ENCODE peak calls at places on chromosomes 3 and 15, in five cellular contexts. One of them, this sample, is unnamed.

GRCh38 chr15:80496101-80496500 is 91.9 kb downstream of the ARNT2 start:
- DNase-seq in H9: peak
- DNase-seq in WERI-Rb-1: no peak
- DNase-seq in dorsolateral prefrontal cortex: no peak
- DNase-seq in stimulated activated effector memory CD8-positive, alpha-beta T cell treated with anti-CD3 and anti-CD28 coated beads, Interleukin-12 subunit alpha, Interleukin-12 subunit beta, amount 100 ng/mL, for 72 hours: no peak
- DNase-seq in this sample: no peak

GRCh38 chr15:68027388-68027787 is 26.7 kb upstream of the PIAS1 start:
- DNase-seq in H9: no peak
- DNase-seq in dorsolateral prefrontal cortex: no peak
- DNase-seq in stimulated activated effector memory CD8-positive, alpha-beta T cell treated with anti-CD3 and anti-CD28 coated beads, Interleukin-12 subunit alpha, Interleukin-12 subunit beta, amount 100 ng/mL, for 72 hours: no peak
- DNase-seq in WERI-Rb-1: no peak
- DNase-seq in this sample: no peak

GRCh38 chr15:84079885-84080777 is 155.4 kb upstream of the GOLGA6L4 start:
- DNase-seq in H9: peak
- DNase-seq in dorsolateral prefrontal cortex: peak
- DNase-seq in WERI-Rb-1: peak
- DNase-seq in stimulated activated effector memory CD8-positive, alpha-beta T cell treated with anti-CD3 and anti-CD28 coated beads, Interleukin-12 subunit alpha, Interleukin-12 subunit beta, amount 100 ng/mL, for 72 hours: peak
- DNase-seq in this sample: peak

GRCh38 chr3:66499881-66500574 is 794 bp downstream of the LRIG1 start:
- DNase-seq in H9: no peak
- DNase-seq in WERI-Rb-1: peak
- DNase-seq in dorsolateral prefrontal cortex: peak
- DNase-seq in stimulated activated effector memory CD8-positive, alpha-beta T cell treated with anti-CD3 and anti-CD28 coated beads, Interleukin-12 subunit alpha, Interleukin-12 subunit beta, amount 100 ng/mL, for 72 hours: peak
- DNase-seq in this sample: no peak

GRCh38 chr3:78728406-78729145 is 1039.2 kb downstream of the ROBO1 start:
- DNase-seq in H9: no peak
- DNase-seq in dorsolateral prefrontal cortex: peak
- DNase-seq in WERI-Rb-1: peak
- DNase-seq in stimulated activated effector memory CD8-positive, alpha-beta T cell treated with anti-CD3 and anti-CD28 coated beads, Interleukin-12 subunit alpha, Interleukin-12 subunit beta, amount 100 ng/mL, for 72 hours: no peak
- DNase-seq in this sample: peak

GRCh38 chr3:53045784-53046170 is at the start of gene SFMBT1:
- DNase-seq in stimulated activated effector memory CD8-positive, alpha-beta T cell treated with anti-CD3 and anti-CD28 coated beads, Interleukin-12 subunit alpha, Interleukin-12 subunit beta, amount 100 ng/mL, for 72 hours: peak
- DNase-seq in WERI-Rb-1: peak
- DNase-seq in H9: peak
- DNase-seq in dorsolateral prefrontal cortex: peak
- DNase-seq in this sample: peak

GRCh38 chr3:68876112-68876713 is 56.1 kb downstream of the TAFA4 start:
- DNase-seq in stimulated activated effector memory CD8-positive, alpha-beta T cell treated with anti-CD3 and anti-CD28 coated beads, Interleukin-12 subunit alpha, Interleukin-12 subunit beta, amount 100 ng/mL, for 72 hours: no peak
- DNase-seq in WERI-Rb-1: peak
- DNase-seq in dorsolateral prefrontal cortex: no peak
- DNase-seq in H9: no peak
- DNase-seq in this sample: peak

GRCh38 chr3:178397836-178398235 is 138.4 kb upstream of the KCNMB2 start:
- DNase-seq in stimulated activated effector memory CD8-positive, alpha-beta T cell treated with anti-CD3 and anti-CD28 coated beads, Interleukin-12 subunit alpha, Interleukin-12 subunit beta, amount 100 ng/mL, for 72 hours: no peak
- DNase-seq in H9: no peak
- DNase-seq in WERI-Rb-1: no peak
- DNase-seq in dorsolateral prefrontal cortex: no peak
- DNase-seq in this sample: no peak

GRCh38 chr3:11727207-11727606 is 83.5 kb upstream of the VGLL4 start:
- DNase-seq in WERI-Rb-1: no peak
- DNase-seq in H9: no peak
- DNase-seq in stimulated activated effector memory CD8-positive, alpha-beta T cell treated with anti-CD3 and anti-CD28 coated beads, Interleukin-12 subunit alpha, Interleukin-12 subunit beta, amount 100 ng/mL, for 72 hours: no peak
- DNase-seq in dorsolateral prefrontal cortex: no peak
- DNase-seq in this sample: no peak

GRCh38 chr3:33791477-33792166 is 6.8 kb upstream of the PDCD6IP start:
- DNase-seq in H9: no peak
- DNase-seq in WERI-Rb-1: no peak
- DNase-seq in stimulated activated effector memory CD8-positive, alpha-beta T cell treated with anti-CD3 and anti-CD28 coated beads, Interleukin-12 subunit alpha, Interleukin-12 subunit beta, amount 100 ng/mL, for 72 hours: no peak
- DNase-seq in dorsolateral prefrontal cortex: no peak
- DNase-seq in this sample: no peak

GRCh38 chr3:170953229-170953628 is 44.8 kb upstream of the EIF5A2 start:
- DNase-seq in dorsolateral prefrontal cortex: no peak
- DNase-seq in H9: no peak
- DNase-seq in WERI-Rb-1: peak
- DNase-seq in stimulated activated effector memory CD8-positive, alpha-beta T cell treated with anti-CD3 and anti-CD28 coated beads, Interleukin-12 subunit alpha, Interleukin-12 subunit beta, amount 100 ng/mL, for 72 hours: no peak
- DNase-seq in this sample: peak

GRCh38 chr3:17489139-17489538 is 253.3 kb downstream of the TBC1D5 start:
- DNase-seq in WERI-Rb-1: no peak
- DNase-seq in stimulated activated effector memory CD8-positive, alpha-beta T cell treated with anti-CD3 and anti-CD28 coated beads, Interleukin-12 subunit alpha, Interleukin-12 subunit beta, amount 100 ng/mL, for 72 hours: no peak
- DNase-seq in H9: no peak
- DNase-seq in dorsolateral prefrontal cortex: no peak
- DNase-seq in this sample: no peak

This sample was measured in SK-N-DZ.